ENCODE peak calls at places on chromosomes 7 and 10, in nine cellular contexts. K, V, Q, D, N, S, O, H and X are unnamed samples.

GRCh38 chr10:78511324-78512204 is 477.9 kb downstream of the RPS24 start:
- DNase-seq in K (no peak), V (no peak), Q (no peak), D (no peak), N (no peak), S (no peak), O (no peak), H (no peak), X (no peak)

GRCh38 chr7:18873674-18874341 is 243.6 kb downstream of the TWIST1 start:
- DNase-seq in K (no peak), V (peak), Q (no peak), D (peak), N (no peak), S (peak), O (peak), H (no peak), X (no peak)

GRCh38 chr10:61896854-61897661 is 4.4 kb upstream of the ARID5B start:
- DNase-seq in K (peak), V (peak), Q (peak), D (peak), N (peak), S (peak), O (peak), H (peak), X (peak)

GRCh38 chr7:80312139-80312661 is 177.6 kb downstream of the GNAI1 start:
- DNase-seq in K (no peak), V (peak), Q (peak), D (peak), N (no peak), S (peak), O (peak), H (peak), X (peak)

GRCh38 chr10:87054373-87055295 is 34.5 kb downstream of the FAM25A start:
- DNase-seq in K (no peak), V (peak), Q (peak), D (peak), N (no peak), S (peak), O (peak), H (peak), X (no peak)

GRCh38 chr10:88379575-88379974 is 203.5 kb downstream of the RNLS start:
- DNase-seq in K (peak), V (no peak), Q (peak), D (peak), N (no peak), S (no peak), O (peak), H (no peak), X (peak)

GRCh38 chr7:127478040-127478386 is 85.5 kb upstream of the ZNF800 start:
- DNase-seq in K (no peak), V (peak), Q (no peak), D (no peak), N (no peak), S (peak), O (no peak), H (no peak), X (no peak)

GRCh38 chr7:7921830-7922229 is 46.8 kb upstream of the GLCCI1 start:
- DNase-seq in K (no peak), V (no peak), Q (no peak), D (no peak), N (no peak), S (no peak), O (no peak), H (no peak), X (peak)

GRCh38 chr7:143284591-143285453 is at the start of gene TMEM139:
- DNase-seq in K (no peak), V (peak), Q (no peak), D (no peak), N (no peak), S (peak), O (no peak), H (no peak), X (no peak)

GRCh38 chr10:76285012-76285411 is 853.6 kb downstream of the LRMDA start:
- DNase-seq in K (no peak), V (no peak), Q (no peak), D (peak), N (no peak), S (no peak), O (peak), H (no peak), X (no peak)

GRCh38 chr10:44125879-44126675 is 258.8 kb downstream of the CXCL12 start:
- DNase-seq in K (no peak), V (no peak), Q (no peak), D (peak), N (no peak), S (no peak), O (peak), H (no peak), X (no peak)

GRCh38 chr7:30936650-30937245 is 25.1 kb downstream of the AQP1 start:
- DNase-seq in K (no peak), V (no peak), Q (no peak), D (no peak), N (no peak), S (no peak), O (no peak), H (no peak), X (no peak)

GRCh38 chr7:100693312-100694195 is 496 bp downstream of the GIGYF1 start:
- DNase-seq in K (peak), V (peak), Q (peak), D (no peak), N (no peak), S (peak), O (no peak), H (peak), X (no peak)

GRCh38 chr10:124604214-124605000 is 139.8 kb downstream of the FAM53B start:
- DNase-seq in K (no peak), V (no peak), Q (no peak), D (no peak), N (no peak), S (no peak), O (no peak), H (peak), X (no peak)

GRCh38 chr7:42925630-42926029 is 6.3 kb downstream of the PSMA2 start:
- DNase-seq in K (no peak), V (no peak), Q (no peak), D (no peak), N (no peak), S (no peak), O (no peak), H (no peak), X (no peak)

GRCh38 chr7:139603282-139603681 is 79.8 kb downstream of the CLEC2L start:
- DNase-seq in K (no peak), V (no peak), Q (no peak), D (no peak), N (no peak), S (no peak), O (no peak), H (no peak), X (no peak)

GRCh38 chr10:131210181-131210580 is 101.3 kb downstream of the TCERG1L start:
- DNase-seq in K (no peak), V (no peak), Q (no peak), D (no peak), N (no peak), S (no peak), O (no peak), H (no peak), X (no peak)

GRCh38 chr10:95478935-95479334 is 82.2 kb downstream of the SORBS1 start:
- DNase-seq in K (no peak), V (no peak), Q (peak), D (no peak), N (no peak), S (no peak), O (no peak), H (no peak), X (no peak)

GRCh38 chr10:29131952-29132820 is 156.7 kb upstream of the LYZL1 start:
- DNase-seq in K (peak), V (no peak), Q (peak), D (peak), N (no peak), S (no peak), O (peak), H (no peak), X (peak)

GRCh38 chr10:17607603-17608332 is 9.4 kb downstream of the HACD1 start:
- DNase-seq in K (peak), V (peak), Q (peak), D (peak), N (peak), S (peak), O (peak), H (no peak), X (peak)

GRCh38 chr10:28774051-28774995 is 97.0 kb downstream of the BAMBI start:
- DNase-seq in K (no peak), V (no peak), Q (no peak), D (peak), N (no peak), S (no peak), O (no peak), H (peak), X (no peak)

GRCh38 chr7:151925446-151926335 is 30.6 kb upstream of the GALNTL5 start:
- DNase-seq in K (peak), V (no peak), Q (no peak), D (no peak), N (peak), S (no peak), O (peak), H (peak), X (peak)

GRCh38 chr10:8300925-8301707 is 246.6 kb downstream of the GATA3 start:
- DNase-seq in K (no peak), V (no peak), Q (no peak), D (no peak), N (no peak), S (no peak), O (no peak), H (no peak), X (no peak)

GRCh38 chr10:122294006-122294405 is 22.9 kb downstream of the BTBD16 start:
- DNase-seq in K (no peak), V (no peak), Q (no peak), D (no peak), N (no peak), S (no peak), O (no peak), H (no peak), X (no peak)

GRCh38 chr7:141441837-141442627 is 109.2 kb upstream of the AGK start:
- DNase-seq in K (no peak), V (no peak), Q (no peak), D (no peak), N (peak), S (no peak), O (no peak), H (no peak), X (no peak)

GRCh38 chr10:124650263-124650662 is 93.9 kb downstream of the FAM53B start:
- DNase-seq in K (no peak), V (no peak), Q (no peak), D (no peak), N (no peak), S (no peak), O (no peak), H (no peak), X (no peak)

GRCh38 chr7:131555565-131556054 is 818 bp downstream of the PODXL start:
- DNase-seq in K (no peak), V (no peak), Q (no peak), D (no peak), N (no peak), S (no peak), O (no peak), H (no peak), X (no peak)

GRCh38 chr7:88758355-88759215 is 915 bp upstream of the ZNF804B start:
- DNase-seq in K (peak), V (peak), Q (no peak), D (peak), N (peak), S (peak), O (no peak), H (peak), X (peak)

GRCh38 chr10:30736685-30737232 is 107.2 kb upstream of the LYZL2 start:
- DNase-seq in K (peak), V (no peak), Q (peak), D (peak), N (no peak), S (no peak), O (peak), H (no peak), X (no peak)

GRCh38 chr7:150854066-150855000 is 2.0 kb downstream of the AOC1 start:
- DNase-seq in K (no peak), V (no peak), Q (no peak), D (no peak), N (no peak), S (no peak), O (no peak), H (no peak), X (no peak)

GRCh38 chr10:109866168-109866994 is 56.9 kb downstream of the XPNPEP1 start:
- DNase-seq in K (peak), V (peak), Q (peak), D (peak), N (no peak), S (peak), O (peak), H (peak), X (peak)

GRCh38 chr10:67851229-67851628 is 13.2 kb upstream of the DNAJC12 start:
- DNase-seq in K (no peak), V (no peak), Q (no peak), D (no peak), N (no peak), S (no peak), O (no peak), H (no peak), X (no peak)

GRCh38 chr10:77770081-77770867 is 132.7 kb upstream of the KCNMA1 start:
- DNase-seq in K (no peak), V (no peak), Q (no peak), D (no peak), N (no peak), S (no peak), O (no peak), H (no peak), X (no peak)

GRCh38 chr10:6144609-6145413 is 56.0 kb downstream of the RBM17 start:
- DNase-seq in K (peak), V (peak), Q (peak), D (peak), N (peak), S (peak), O (peak), H (peak), X (peak)

GRCh38 chr7:50449501-50449880 is 659 bp downstream of the FIGNL1 start:
- DNase-seq in K (peak), V (no peak), Q (no peak), D (peak), N (no peak), S (no peak), O (no peak), H (no peak), X (peak)